ENCODE peak calls at places on chromosomes 16 and 17, in eight cellular contexts. One of them, this sample, is unnamed. For H3K4me1, the result is how much of the 10 kb centered on the place peaks cover.

GRCh38 chr17:57211543-57211942 is 44.8 kb upstream of the MSI2 start:
- DNase-seq in esophagus squamous epithelium: no peak
- DNase-seq in cardiac muscle cell: no peak
- DNase-seq in aorta: no peak
- DNase-seq in Karpas-422: no peak
- DNase-seq in neural progenitor cell: no peak
- DNase-seq in PC-9: no peak
- DNase-seq in right atrium auricular region: no peak
- DNase-seq in this sample: no peak

GRCh38 chr16:62068747-62069146 is 32.5 kb upstream of the CDH8 start:
- DNase-seq in esophagus squamous epithelium: no peak
- DNase-seq in cardiac muscle cell: no peak
- DNase-seq in right atrium auricular region: no peak
- DNase-seq in PC-9: no peak
- DNase-seq in neural progenitor cell: peak
- DNase-seq in aorta: no peak
- DNase-seq in Karpas-422: peak
- DNase-seq in this sample: no peak

GRCh38 chr17:58873926-58874325 is 118.3 kb downstream of the PPM1E start:
- DNase-seq in right atrium auricular region: no peak
- DNase-seq in neural progenitor cell: no peak
- DNase-seq in cardiac muscle cell: no peak
- DNase-seq in Karpas-422: no peak
- DNase-seq in PC-9: no peak
- DNase-seq in aorta: no peak
- DNase-seq in esophagus squamous epithelium: no peak
- DNase-seq in this sample: no peak

GRCh38 chr16:704552-705380 is 835 bp downstream of the FBXL16 start:
- DNase-seq in right atrium auricular region: no peak
- DNase-seq in aorta: no peak
- DNase-seq in PC-9: no peak
- DNase-seq in neural progenitor cell: peak
- DNase-seq in Karpas-422: no peak
- DNase-seq in cardiac muscle cell: no peak
- DNase-seq in esophagus squamous epithelium: no peak
- DNase-seq in this sample: no peak

GRCh38 chr17:46772879-46773620 is 45.4 kb downstream of the WNT3 start:
- DNase-seq in neural progenitor cell: no peak
- DNase-seq in esophagus squamous epithelium: no peak
- DNase-seq in Karpas-422: peak
- DNase-seq in right atrium auricular region: no peak
- DNase-seq in aorta: no peak
- DNase-seq in PC-9: peak
- DNase-seq in cardiac muscle cell: no peak
- DNase-seq in this sample: no peak

GRCh38 chr16:66487580-66488235 is 60.6 kb downstream of the BEAN1 start:
- DNase-seq in neural progenitor cell: no peak
- DNase-seq in Karpas-422: no peak
- DNase-seq in right atrium auricular region: no peak
- DNase-seq in cardiac muscle cell: no peak
- DNase-seq in esophagus squamous epithelium: no peak
- DNase-seq in PC-9: no peak
- DNase-seq in aorta: peak
- DNase-seq in this sample: no peak

GRCh38 chr17:63665527-63666214 is 34.3 kb downstream of the LIMD2 start:
- DNase-seq in right atrium auricular region: no peak
- DNase-seq in PC-9: no peak
- DNase-seq in neural progenitor cell: no peak
- DNase-seq in cardiac muscle cell: peak
- DNase-seq in esophagus squamous epithelium: no peak
- DNase-seq in aorta: no peak
- DNase-seq in Karpas-422: peak
- DNase-seq in this sample: no peak

GRCh38 chr17:18960241-18960665 is 8.3 kb downstream of the SLC5A10 start:
- DNase-seq in neural progenitor cell: no peak
- DNase-seq in Karpas-422: no peak
- DNase-seq in aorta: peak
- DNase-seq in PC-9: no peak
- DNase-seq in cardiac muscle cell: no peak
- DNase-seq in right atrium auricular region: no peak
- DNase-seq in esophagus squamous epithelium: no peak
- DNase-seq in this sample: peak

GRCh38 chr17:64411999-64412771 is 21.5 kb upstream of the PECAM1 start:
- DNase-seq in cardiac muscle cell: peak
- DNase-seq in PC-9: no peak
- DNase-seq in Karpas-422: peak
- DNase-seq in esophagus squamous epithelium: no peak
- DNase-seq in right atrium auricular region: peak
- DNase-seq in neural progenitor cell: peak
- DNase-seq in aorta: no peak
- DNase-seq in this sample: peak

GRCh38 chr17:29219378-29220047 is 27.1 kb upstream of the CRYBA1 start:
- DNase-seq in esophagus squamous epithelium: no peak
- DNase-seq in neural progenitor cell: peak
- DNase-seq in cardiac muscle cell: peak
- DNase-seq in aorta: peak
- DNase-seq in PC-9: peak
- DNase-seq in Karpas-422: peak
- DNase-seq in right atrium auricular region: peak
- DNase-seq in this sample: peak

GRCh38 chr16:2471016-2471652 is at the start of gene NTN3:
- DNase-seq in neural progenitor cell: peak
- DNase-seq in right atrium auricular region: no peak
- DNase-seq in Karpas-422: peak
- DNase-seq in cardiac muscle cell: no peak
- DNase-seq in PC-9: no peak
- DNase-seq in esophagus squamous epithelium: no peak
- DNase-seq in aorta: no peak
- DNase-seq in this sample: no peak

GRCh38 chr17:74833501-74834361 is 26.0 kb downstream of the GRIN2C start:
- DNase-seq in Karpas-422: peak
- DNase-seq in PC-9: no peak
- DNase-seq in neural progenitor cell: peak
- DNase-seq in esophagus squamous epithelium: no peak
- DNase-seq in cardiac muscle cell: no peak
- DNase-seq in right atrium auricular region: no peak
- DNase-seq in aorta: no peak
- DNase-seq in this sample: peak

GRCh38 chr17:57585341-57586098 is 159.6 kb downstream of the CCDC182 start:
- DNase-seq in right atrium auricular region: no peak
- DNase-seq in cardiac muscle cell: no peak
- DNase-seq in Karpas-422: no peak
- DNase-seq in aorta: no peak
- DNase-seq in PC-9: no peak
- DNase-seq in neural progenitor cell: no peak
- DNase-seq in esophagus squamous epithelium: no peak
- DNase-seq in this sample: peak

DNA sequence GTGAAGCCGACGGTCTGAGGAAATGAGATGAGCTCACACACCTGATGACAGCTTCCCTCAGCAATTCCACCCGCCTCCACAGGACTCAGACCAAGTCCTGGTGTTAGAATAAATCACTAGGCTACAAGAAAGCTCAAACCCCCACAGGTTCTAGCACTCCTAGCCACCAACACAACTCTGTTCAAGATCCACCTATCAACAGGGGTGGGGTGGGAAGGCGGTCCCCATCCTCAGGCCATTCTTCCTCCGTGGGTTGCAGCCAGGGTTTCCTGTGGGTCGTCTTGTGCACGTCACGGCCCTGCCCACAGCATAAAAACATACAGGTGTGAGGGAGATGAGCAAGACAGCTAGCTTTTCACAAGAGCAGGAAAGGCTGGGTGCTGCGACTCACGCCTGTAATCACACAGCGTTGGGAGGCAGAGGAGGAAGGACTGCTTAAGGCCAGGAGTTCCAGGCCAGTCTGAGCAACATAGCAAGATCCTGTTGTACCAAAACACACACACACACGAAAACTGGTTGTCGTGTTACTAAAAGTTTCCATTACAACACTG is 81.1 kb downstream of the ANKRD11 start:
- DNase-seq in PC-9: no peak
- DNase-seq in right atrium auricular region: no peak
- DNase-seq in esophagus squamous epithelium: no peak
- DNase-seq in Karpas-422: no peak
- DNase-seq in neural progenitor cell: no peak
- DNase-seq in cardiac muscle cell: peak
- DNase-seq in aorta: no peak
- DNase-seq in this sample: no peak
- H3K4me1 ChIP-seq in PC-9: under half
- H3K4me1 ChIP-seq in right atrium auricular region: under half
- H3K4me1 ChIP-seq in esophagus squamous epithelium: half or more
- H3K4me1 ChIP-seq in Karpas-422: under half
- H3K4me1 ChIP-seq in neural progenitor cell: half or more
- H3K4me1 ChIP-seq in cardiac muscle cell: under half
- H3K4me1 ChIP-seq in aorta: under half
- H3K4me1 ChIP-seq in this sample: half or more

GRCh38 chr16:57534881-57535658 is 1.3 kb downstream of the CCDC102A start:
- DNase-seq in Karpas-422: no peak
- DNase-seq in cardiac muscle cell: no peak
- DNase-seq in right atrium auricular region: no peak
- DNase-seq in aorta: peak
- DNase-seq in PC-9: no peak
- DNase-seq in neural progenitor cell: no peak
- DNase-seq in esophagus squamous epithelium: no peak
- DNase-seq in this sample: no peak

GRCh38 chr16:57535680-57536305 is 578 bp downstream of the CCDC102A start:
- DNase-seq in neural progenitor cell: peak
- DNase-seq in PC-9: peak
- DNase-seq in Karpas-422: peak
- DNase-seq in right atrium auricular region: peak
- DNase-seq in cardiac muscle cell: peak
- DNase-seq in aorta: peak
- DNase-seq in esophagus squamous epithelium: no peak
- DNase-seq in this sample: peak

GRCh38 chr16:57533366-57533617 is 3.1 kb downstream of the CCDC102A start:
- DNase-seq in aorta: no peak
- DNase-seq in cardiac muscle cell: no peak
- DNase-seq in PC-9: no peak
- DNase-seq in right atrium auricular region: no peak
- DNase-seq in esophagus squamous epithelium: no peak
- DNase-seq in Karpas-422: no peak
- DNase-seq in neural progenitor cell: no peak
- DNase-seq in this sample: no peak

GRCh38 chr16:57533618-57534336 is 2.6 kb downstream of the CCDC102A start:
- DNase-seq in cardiac muscle cell: no peak
- DNase-seq in aorta: peak
- DNase-seq in Karpas-422: peak
- DNase-seq in esophagus squamous epithelium: no peak
- DNase-seq in neural progenitor cell: no peak
- DNase-seq in right atrium auricular region: no peak
- DNase-seq in PC-9: no peak
- DNase-seq in this sample: peak

GRCh38 chr16:57534337-57534880 is 2.0 kb downstream of the CCDC102A start:
- DNase-seq in neural progenitor cell: no peak
- DNase-seq in cardiac muscle cell: no peak
- DNase-seq in right atrium auricular region: no peak
- DNase-seq in PC-9: no peak
- DNase-seq in aorta: peak
- DNase-seq in Karpas-422: no peak
- DNase-seq in esophagus squamous epithelium: no peak
- DNase-seq in this sample: no peak
- H3K27ac ChIP-seq in neural progenitor cell: no peak
- H3K27ac ChIP-seq in cardiac muscle cell: peak
- H3K27ac ChIP-seq in right atrium auricular region: peak
- H3K27ac ChIP-seq in PC-9: no peak
- H3K27ac ChIP-seq in aorta: no peak
- H3K27ac ChIP-seq in Karpas-422: peak
- H3K27ac ChIP-seq in esophagus squamous epithelium: peak
- H3K27ac ChIP-seq in this sample: no peak

GRCh38 chr16:18800674-18801196 is 614 bp downstream of the ARL6IP1 start:
- DNase-seq in aorta: no peak
- DNase-seq in neural progenitor cell: peak
- DNase-seq in right atrium auricular region: no peak
- DNase-seq in PC-9: no peak
- DNase-seq in cardiac muscle cell: peak
- DNase-seq in Karpas-422: no peak
- DNase-seq in esophagus squamous epithelium: no peak
- DNase-seq in this sample: no peak
- H3K4me1 ChIP-seq in aorta: under half
- H3K4me1 ChIP-seq in neural progenitor cell: under half
- H3K4me1 ChIP-seq in right atrium auricular region: under half
- H3K4me1 ChIP-seq in PC-9: under half
- H3K4me1 ChIP-seq in cardiac muscle cell: under half
- H3K4me1 ChIP-seq in Karpas-422: under half
- H3K4me1 ChIP-seq in esophagus squamous epithelium: half or more
- H3K4me1 ChIP-seq in this sample: under half

DNA sequence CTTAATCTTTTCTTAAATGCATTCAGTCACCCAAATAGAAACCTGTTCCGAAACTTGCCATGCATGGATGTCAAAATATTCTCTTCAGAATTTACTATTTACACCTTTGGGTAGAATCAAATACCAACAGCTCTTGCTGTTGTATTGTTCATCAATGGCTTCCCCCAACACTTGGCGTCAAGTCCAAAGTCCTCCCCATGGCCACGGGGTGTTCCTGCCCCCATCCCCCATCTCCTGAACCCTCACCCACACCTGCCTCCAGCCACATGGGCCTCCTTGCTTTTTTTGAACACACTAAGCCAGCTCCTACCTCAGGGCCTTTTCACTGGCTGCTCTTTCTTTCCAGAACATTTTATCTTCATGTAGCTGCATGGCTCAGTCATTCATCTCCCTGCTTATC is 4.0 kb upstream of the FAM171A2 start:
- DNase-seq in esophagus squamous epithelium: no peak
- DNase-seq in Karpas-422: no peak
- DNase-seq in neural progenitor cell: no peak
- DNase-seq in aorta: no peak
- DNase-seq in cardiac muscle cell: no peak
- DNase-seq in PC-9: no peak
- DNase-seq in right atrium auricular region: no peak
- DNase-seq in this sample: no peak
- H3K27ac ChIP-seq in esophagus squamous epithelium: peak
- H3K27ac ChIP-seq in Karpas-422: no peak
- H3K27ac ChIP-seq in neural progenitor cell: no peak
- H3K27ac ChIP-seq in aorta: no peak
- H3K27ac ChIP-seq in cardiac muscle cell: no peak
- H3K27ac ChIP-seq in PC-9: no peak
- H3K27ac ChIP-seq in right atrium auricular region: no peak
- H3K27ac ChIP-seq in this sample: no peak

GRCh38 chr16:24996301-24996700 is 18.9 kb downstream of the ARHGAP17 start:
- DNase-seq in right atrium auricular region: no peak
- DNase-seq in esophagus squamous epithelium: no peak
- DNase-seq in Karpas-422: no peak
- DNase-seq in PC-9: no peak
- DNase-seq in neural progenitor cell: no peak
- DNase-seq in cardiac muscle cell: peak
- DNase-seq in aorta: no peak
- DNase-seq in this sample: no peak
- H3K4me1 ChIP-seq in right atrium auricular region: under half
- H3K4me1 ChIP-seq in esophagus squamous epithelium: half or more
- H3K4me1 ChIP-seq in Karpas-422: under half
- H3K4me1 ChIP-seq in PC-9: under half
- H3K4me1 ChIP-seq in neural progenitor cell: under half
- H3K4me1 ChIP-seq in cardiac muscle cell: under half
- H3K4me1 ChIP-seq in aorta: under half
- H3K4me1 ChIP-seq in this sample: under half